ENCODE peak calls at places on chromosomes 11 and 22, in five cellular contexts. B is M059J; S is stimulated activated CD4-positive, alpha-beta T cell treated with anti-CD3 and anti-CD28 coated beads, Interleukin-1b, Interleukin-23, amount 100 ng/mL, for 24 hours; U is fibroblast of lung; V is activated T-helper 1 cell treated with anti-CD3 and anti-CD28 coated beads, Interleukin-2, amount 50 U/mL, for 16 hours. G is an unnamed sample.

GRCh38 chr11:129416080-129416820 is 40.6 kb downstream of the BARX2 start:
- DNase-seq in B (no peak), V (no peak), U (no peak), S (no peak), G (no peak)

GRCh38 chr22:30865656-30866055 is 102.9 kb downstream of the MORC2 start:
- DNase-seq in V (no peak), U (no peak), B (no peak), S (no peak), G (no peak)

GRCh38 chr11:20022363-20023081 is 137.8 kb downstream of the DBX1 start:
- DNase-seq in U (peak; percentile 77), B (peak; percentile 38), S (no peak), V (no peak), G (peak; percentile 51)

GRCh38 chr11:41273908-41274307 is 185.5 kb downstream of the LRRC4C start:
- DNase-seq in S (no peak), B (no peak), V (no peak), U (no peak), G (no peak)

GRCh38 chr11:112826026-112826425 is 135.2 kb upstream of the NCAM1 start:
- DNase-seq in S (no peak), B (no peak), U (no peak), V (no peak), G (no peak)

GRCh38 chr11:110564676-110565343 is 135.1 kb downstream of the FDX1 start:
- DNase-seq in S (no peak), U (no peak), B (no peak), V (no peak), G (no peak)

GRCh38 chr11:130437848-130438247 is 9.4 kb upstream of the ADAMTS8 start:
- DNase-seq in B (no peak), U (no peak), S (no peak), V (no peak), G (no peak)

GRCh38 chr22:36052505-36052941 is 23.9 kb upstream of the RBFOX2 start:
- DNase-seq in B (peak; percentile 73), U (peak; percentile 76), V (no peak), S (no peak), G (peak; percentile 14)

GRCh38 chr11:120316880-120317688 is 8.0 kb upstream of the TLCD5 start:
- DNase-seq in V (no peak), S (no peak), B (no peak), U (no peak), G (peak; percentile 66)

GRCh38 chr11:134276396-134277175 is 407 bp downstream of the GLB1L3 start:
- DNase-seq in B (no peak), U (no peak), V (no peak), S (no peak), G (no peak)

GRCh38 chr22:19113429-19113828 is 8.8 kb downstream of the DGCR2 start:
- DNase-seq in B (no peak), U (no peak), V (no peak), S (no peak), G (no peak)

GRCh38 chr22:37557321-37558001 is 2.8 kb upstream of the CDC42EP1 start:
- DNase-seq in U (no peak), B (no peak), S (no peak), V (no peak), G (peak; percentile 67)

GRCh38 chr22:24106385-24107381 is 74.6 kb upstream of the SUSD2 start:
- DNase-seq in V (peak; percentile 5), U (no peak), S (no peak), B (no peak), G (no peak)

GRCh38 chr11:124481365-124482323 is 36.1 kb upstream of the OR8B8 start:
- DNase-seq in U (peak; percentile 66), B (peak; percentile 74), V (no peak), S (no peak), G (no peak)

GRCh38 chr11:27553186-27553585 is 46.6 kb upstream of the LIN7C start:
- DNase-seq in S (no peak), V (no peak), U (peak; percentile 65), B (peak; percentile 40), G (no peak)

GRCh38 chr11:96338910-96339703 is 3.9 kb downstream of the MAML2 start:
- DNase-seq in B (peak; percentile 70), V (no peak), S (no peak), U (peak; percentile 80), G (no peak)

GRCh38 chr11:134477486-134477885 is 65.4 kb upstream of the B3GAT1 start:
- DNase-seq in U (no peak), V (no peak), S (no peak), B (no peak), G (no peak)

GRCh38 chr11:27718853-27719574 is 18.8 kb upstream of the BDNF start:
- DNase-seq in S (no peak), V (no peak), B (peak; percentile 85), U (peak; percentile 68), G (no peak)

GRCh38 chr11:104873252-104873651 is 25.0 kb downstream of the CASP12 start:
- DNase-seq in S (no peak), B (no peak), U (no peak), V (no peak), G (no peak)

GRCh38 chr11:100403817-100404216 is 283.3 kb upstream of the ARHGAP42 start:
- DNase-seq in U (peak; percentile 70), V (no peak), S (no peak), B (peak; percentile 92), G (no peak)

GRCh38 chr11:5593146-5593545 is 3.3 kb upstream of the TRIM6 start:
- DNase-seq in U (peak; percentile 66), S (no peak), V (no peak), B (no peak), G (no peak)

GRCh38 chr11:83816572-83817187 is 530.5 kb upstream of the CCDC90B start:
- DNase-seq in B (peak; percentile 10), S (no peak), U (peak; percentile 14), V (no peak), G (no peak)

GRCh38 chr22:44448271-44448780 is 49.7 kb downstream of the RTL6 start:
- DNase-seq in U (peak; percentile 97), S (no peak), B (peak; percentile 97), V (no peak), G (peak; percentile 44)

GRCh38 chr11:120625565-120625964 is 114.0 kb downstream of the GRIK4 start:
- DNase-seq in V (no peak), S (no peak), B (no peak), U (no peak), G (no peak)

GRCh38 chr11:61693897-61694840 is 14.0 kb downstream of the DAGLA start:
- DNase-seq in U (no peak), S (no peak), V (no peak), B (peak; percentile 87), G (no peak)